ENCODE peak calls at places on chromosomes 7 and 10, in seven cellular contexts. D is SK-N-SH, T is HepG2, W is H1, G is GM12891, X is K562, H is GM12878. U is an unnamed sample.

GRCh38 chr10:49709934-49710333 is 30.5 kb downstream of the C10orf53 start:
- DNase-seq in G (no peak), T (no peak), X (no peak), H (no peak), D (no peak), W (no peak), U (no peak)

GRCh38 chr10:124590216-124591122 is 128.8 kb downstream of the LHPP start:
- DNase-seq in G (no peak), T (no peak), X (no peak), D (no peak), W (no peak), H (no peak), U (no peak)

GRCh38 chr7:24024276-24024675 is 259.7 kb upstream of the NPY start:
- DNase-seq in H (no peak), W (no peak), D (no peak), X (no peak), T (no peak), G (no peak), U (no peak)

GRCh38 chr7:102912742-102913141 is at the start of gene LRRC17:
- DNase-seq in T (no peak), W (no peak), H (no peak), X (no peak), D (no peak), G (no peak), U (no peak)

GRCh38 chr10:69045441-69046300 is 42.2 kb upstream of the SRGN start:
- DNase-seq in X (no peak), G (no peak), H (peak), W (no peak), D (no peak), T (no peak), U (no peak)

GRCh38 chr7:48182736-48183369 is 11.6 kb downstream of the ABCA13 start:
- DNase-seq in H (no peak), W (no peak), D (no peak), G (no peak), T (no peak), X (no peak), U (no peak)

GRCh38 chr10:76906221-76906620 is 731.4 kb downstream of the KCNMA1 start:
- DNase-seq in H (no peak), X (no peak), G (no peak), T (no peak), D (peak), W (no peak), U (no peak)

GRCh38 chr7:151813445-151813844 is 63.5 kb downstream of the PRKAG2 start:
- DNase-seq in D (no peak), X (no peak), T (no peak), W (no peak), H (no peak), G (no peak), U (no peak)

GRCh38 chr7:159144756-159145543 is at the start of gene VIPR2:
- DNase-seq in T (no peak), X (no peak), W (peak), D (peak), H (no peak), G (no peak), U (no peak)

GRCh38 chr7:130303982-130304381 is 11.0 kb downstream of the CPA4 start:
- DNase-seq in T (peak), W (no peak), X (no peak), D (no peak), H (no peak), G (no peak), U (no peak)

GRCh38 chr7:109637428-109637827 is 1067.8 kb downstream of the DNAJB9 start:
- DNase-seq in T (no peak), W (no peak), X (no peak), D (no peak), G (no peak), H (no peak), U (no peak)
- TF ChIP-seq TAF1 in T (no peak), W (no peak), X (no peak), D (no peak), G (no peak), H (no peak), U (no peak)

DNA sequence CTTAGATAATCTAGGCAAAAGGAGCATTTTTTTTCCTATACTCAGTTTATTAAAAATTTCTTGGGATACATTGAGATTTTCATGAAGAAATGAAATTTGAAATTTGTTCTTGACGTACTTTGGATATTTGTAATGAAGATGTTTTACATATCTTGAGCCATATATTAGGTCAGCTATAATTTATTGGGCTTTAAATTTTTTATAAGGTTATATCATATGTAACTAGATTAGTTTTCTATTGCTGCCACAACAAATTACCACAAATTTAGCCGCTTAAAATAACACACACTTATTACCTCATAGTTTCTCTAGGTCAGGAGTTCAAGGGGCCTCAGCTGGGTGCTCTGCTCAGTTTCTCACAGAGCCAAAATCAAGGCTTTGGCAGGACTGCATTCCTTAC is 42.7 kb upstream of the DNAH11 start:
- DNase-seq in D (no peak), T (no peak), X (no peak), W (no peak), H (no peak), G (no peak), U (no peak)
- TF ChIP-seq TAF1 in D (no peak), T (no peak), X (no peak), W (no peak), H (no peak), G (no peak), U (no peak)

GRCh38 chr10:99280472-99280871 is 44.8 kb upstream of the HPSE2 start:
- DNase-seq in X (no peak), W (no peak), H (no peak), G (no peak), T (no peak), D (no peak), U (no peak)

GRCh38 chr10:99279626-99280111 is 44.0 kb upstream of the HPSE2 start:
- DNase-seq in W (no peak), T (no peak), G (no peak), H (no peak), X (no peak), D (no peak), U (no peak)

DNA sequence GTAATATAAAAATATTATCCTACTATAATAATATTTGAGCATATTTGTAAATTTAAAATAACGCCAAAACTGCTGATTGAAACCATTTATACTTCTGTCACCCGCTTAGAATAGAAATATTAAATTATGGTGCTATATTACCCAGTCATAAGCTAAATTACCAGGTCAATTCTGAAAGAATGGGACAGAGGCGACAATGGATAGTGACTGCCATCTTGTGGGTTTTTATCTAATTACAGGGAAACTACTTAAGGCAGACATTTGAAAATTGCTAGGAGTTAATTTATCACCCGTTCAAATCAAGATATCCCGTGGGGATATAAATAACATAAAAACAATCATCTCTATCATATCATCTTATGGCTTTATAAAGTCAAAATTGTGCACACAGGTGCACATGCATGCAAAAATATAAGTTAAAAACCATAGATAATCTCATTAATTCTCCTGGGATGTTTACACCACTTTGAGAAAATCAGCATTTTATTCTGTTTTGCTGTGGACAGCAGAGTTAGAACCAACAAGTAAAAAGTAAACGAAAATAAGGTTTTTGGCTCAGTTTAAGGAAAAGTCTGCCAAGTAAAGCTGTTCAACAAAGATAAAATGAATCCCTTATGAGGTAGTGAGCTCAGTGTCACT is 41.3 kb upstream of the HPSE2 start:
- DNase-seq in D (peak), G (no peak), X (peak), H (no peak), T (peak), W (no peak), U (no peak)
- TF ChIP-seq TAF1 in D (no peak), G (no peak), X (no peak), H (no peak), T (no peak), W (no peak), U (no peak)

GRCh38 chr7:2017483-2017891 is 215.3 kb downstream of the MAD1L1 start:
- DNase-seq in G (no peak), H (no peak), T (no peak), D (peak), W (no peak), X (no peak), U (no peak)
- TF ChIP-seq TAF1 in G (no peak), H (no peak), T (no peak), D (no peak), W (no peak), X (no peak), U (no peak)

DNA sequence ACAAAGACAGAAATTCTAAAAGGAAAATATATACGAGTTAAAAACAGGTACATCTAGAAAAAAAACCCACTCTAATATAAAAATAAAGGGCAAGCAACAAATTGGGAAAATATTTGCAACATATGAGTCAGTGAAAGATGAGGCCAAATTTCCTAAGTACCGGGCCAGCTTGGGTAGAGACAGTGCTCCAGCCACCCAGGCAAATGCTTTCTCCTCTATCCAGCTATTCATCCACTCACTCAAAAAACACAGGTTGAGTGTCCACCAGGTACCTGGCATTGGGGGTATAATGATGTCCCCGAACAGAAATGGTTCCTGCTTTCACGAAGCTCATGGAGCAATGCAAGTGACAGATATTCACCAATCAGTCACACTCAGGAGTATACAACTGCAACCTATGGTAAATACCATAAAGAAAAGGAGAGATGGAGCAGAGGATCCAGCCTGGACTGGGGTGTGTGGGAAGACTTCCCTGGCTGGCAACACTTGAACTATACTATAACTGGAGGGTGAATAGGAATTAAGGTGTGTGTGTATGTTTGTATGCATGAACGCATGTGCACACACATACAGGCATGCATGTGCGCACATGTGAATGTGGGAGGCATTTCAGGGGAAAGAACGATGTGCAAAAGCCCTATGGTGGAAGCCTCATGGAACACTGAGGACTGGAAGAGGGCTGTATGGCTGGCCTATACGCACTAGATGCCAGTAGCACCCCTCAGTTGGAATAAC is 2.3 kb downstream of the ARHGAP22 start:
- DNase-seq in D (no peak), W (no peak), T (no peak), H (no peak), X (no peak), G (no peak), U (no peak)
- TF ChIP-seq TAF1 in D (no peak), W (no peak), T (no peak), H (no peak), X (no peak), G (no peak), U (no peak)

GRCh38 chr7:70728873-70729552 is 402.9 kb upstream of the GALNT17 start:
- DNase-seq in D (no peak), G (no peak), T (no peak), H (no peak), W (peak), X (no peak), U (no peak)
- TF ChIP-seq TAF1 in D (no peak), G (no peak), T (no peak), H (no peak), W (peak), X (no peak), U (no peak)